ENCODE peak calls at places on chromosomes 7 and 10, in five cellular contexts. F is body of pancreas, H is gastrocnemius medialis, K is H1, D is GM12878. X is an unnamed sample.

GRCh38 chr7:87140271-87140748 is 11.9 kb upstream of the DMTF1 start:
- DNase-seq in F (no peak), H (no peak), K (no peak), D (no peak), X (no peak)

GRCh38 chr7:34138483-34138882 is 233.1 kb downstream of the BMPER start:
- DNase-seq in K (no peak), D (no peak), F (no peak), H (no peak), X (no peak)

GRCh38 chr10:63318491-63318890 is 147.3 kb downstream of the JMJD1C start:
- DNase-seq in K (no peak), D (no peak), H (no peak), F (no peak), X (no peak)

GRCh38 chr10:17527530-17528146 is 73.2 kb upstream of the ST8SIA6 start:
- DNase-seq in F (no peak), K (no peak), D (no peak), H (no peak), X (no peak)

GRCh38 chr10:35398355-35398754 is 62.0 kb downstream of the CCNY start:
- DNase-seq in D (no peak), H (no peak), K (no peak), F (no peak), X (no peak)

GRCh38 chr7:4681922-4682620 is at the start of gene FOXK1:
- DNase-seq in D (no peak), F (peak), H (peak), K (peak), X (peak)

GRCh38 chr10:99870051-99870730 is 87.8 kb downstream of the ABCC2 start:
- DNase-seq in D (no peak), K (no peak), H (no peak), F (no peak), X (no peak)

GRCh38 chr7:3404490-3404889 is 103.4 kb downstream of the SDK1 start:
- DNase-seq in H (no peak), D (no peak), K (no peak), F (no peak), X (no peak)

GRCh38 chr7:11570922-11571550 is 261.0 kb downstream of the THSD7A start:
- DNase-seq in D (no peak), K (no peak), F (no peak), H (no peak), X (no peak)

GRCh38 chr10:19904202-19904661 is 88.0 kb downstream of the PLXDC2 start:
- DNase-seq in K (no peak), F (no peak), H (no peak), D (peak), X (no peak)

GRCh38 chr7:98400538-98401427 is at the start of gene BAIAP2L1:
- DNase-seq in K (peak), D (peak), F (peak), H (peak), X (peak)

GRCh38 chr7:128201067-128201689 is 39.9 kb upstream of the LEP start:
- DNase-seq in D (no peak), K (peak), F (peak), H (no peak), X (no peak)

GRCh38 chr7:2918406-2918805 is 74.3 kb upstream of the GNA12 start:
- DNase-seq in F (no peak), K (no peak), H (no peak), D (no peak), X (no peak)

GRCh38 chr7:137462847-137463246 is 119.3 kb upstream of the PTN start:
- DNase-seq in F (no peak), H (no peak), D (no peak), K (no peak), X (no peak)

GRCh38 chr7:151009340-151010001 is 14.8 kb downstream of the ATG9B start:
- DNase-seq in K (peak), H (no peak), D (no peak), F (no peak), X (no peak)

GRCh38 chr7:151011097-151011409 is 13.2 kb downstream of the ATG9B start:
- DNase-seq in K (no peak), D (no peak), F (no peak), H (no peak), X (no peak)

GRCh38 chr7:151010002-151010306 is 14.3 kb downstream of the ATG9B start:
- DNase-seq in D (no peak), H (no peak), K (no peak), F (no peak), X (no peak)

GRCh38 chr7:151012031-151012692 is 12.1 kb downstream of the ATG9B start:
- DNase-seq in H (no peak), F (no peak), D (no peak), K (no peak), X (no peak)

DNA sequence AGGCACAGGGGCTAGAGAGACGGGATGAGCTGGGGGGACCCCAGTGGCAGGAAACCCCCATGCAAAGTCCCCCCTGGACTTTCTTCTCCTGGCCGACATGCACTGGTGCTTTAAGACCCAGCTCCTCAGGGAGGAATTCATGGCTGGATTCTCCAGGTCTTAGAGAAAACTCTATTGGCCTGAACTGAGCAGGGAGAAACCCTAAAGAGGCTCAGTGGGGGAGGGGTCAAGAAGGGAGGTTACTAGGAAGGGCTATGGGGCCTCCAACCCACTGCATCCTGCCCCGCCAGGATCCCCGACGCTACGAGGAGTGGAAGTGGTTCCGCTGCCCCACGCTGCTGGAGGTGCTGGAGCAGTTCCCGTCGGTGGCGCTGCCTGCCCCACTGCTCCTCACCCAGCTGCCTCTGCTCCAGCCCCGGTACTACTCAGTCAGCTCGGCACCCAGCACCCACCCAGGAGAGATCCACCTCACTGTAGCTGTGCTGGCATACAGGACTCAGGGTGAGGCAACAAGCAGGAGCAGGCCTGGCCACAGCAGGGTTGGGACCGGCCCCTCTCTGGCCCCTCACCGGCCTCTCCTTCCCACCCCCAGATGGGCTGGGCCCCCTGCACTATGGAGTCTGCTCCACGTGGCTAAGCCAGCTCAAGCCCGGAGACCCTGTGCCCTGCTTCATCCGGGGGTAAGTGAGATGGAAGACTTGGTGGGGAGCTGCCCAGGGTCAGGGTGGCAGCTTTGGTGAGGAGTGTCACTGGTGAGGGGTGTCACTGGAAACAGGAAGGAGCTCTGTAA is 13.8 kb downstream of the ATG9B start:
- DNase-seq in K (no peak), D (no peak), H (no peak), F (no peak), X (no peak)
- TF ChIP-seq POLR2A in K (no peak), D (no peak), H (no peak), F (no peak), X (peak)

GRCh38 chr7:153408360-153409335 is 643.5 kb upstream of the DPP6 start:
- DNase-seq in K (no peak), F (no peak), D (no peak), H (no peak), X (no peak)

GRCh38 chr7:153413199-153413539 is 639.0 kb upstream of the DPP6 start:
- DNase-seq in H (no peak), D (no peak), K (no peak), F (no peak), X (no peak)

GRCh38 chr7:153415632-153416031 is 636.6 kb upstream of the DPP6 start:
- DNase-seq in H (no peak), F (no peak), D (no peak), K (no peak), X (no peak)

GRCh38 chr7:153414288-153414629 is 637.9 kb upstream of the DPP6 start:
- DNase-seq in K (no peak), H (no peak), F (no peak), D (no peak), X (no peak)

DNA sequence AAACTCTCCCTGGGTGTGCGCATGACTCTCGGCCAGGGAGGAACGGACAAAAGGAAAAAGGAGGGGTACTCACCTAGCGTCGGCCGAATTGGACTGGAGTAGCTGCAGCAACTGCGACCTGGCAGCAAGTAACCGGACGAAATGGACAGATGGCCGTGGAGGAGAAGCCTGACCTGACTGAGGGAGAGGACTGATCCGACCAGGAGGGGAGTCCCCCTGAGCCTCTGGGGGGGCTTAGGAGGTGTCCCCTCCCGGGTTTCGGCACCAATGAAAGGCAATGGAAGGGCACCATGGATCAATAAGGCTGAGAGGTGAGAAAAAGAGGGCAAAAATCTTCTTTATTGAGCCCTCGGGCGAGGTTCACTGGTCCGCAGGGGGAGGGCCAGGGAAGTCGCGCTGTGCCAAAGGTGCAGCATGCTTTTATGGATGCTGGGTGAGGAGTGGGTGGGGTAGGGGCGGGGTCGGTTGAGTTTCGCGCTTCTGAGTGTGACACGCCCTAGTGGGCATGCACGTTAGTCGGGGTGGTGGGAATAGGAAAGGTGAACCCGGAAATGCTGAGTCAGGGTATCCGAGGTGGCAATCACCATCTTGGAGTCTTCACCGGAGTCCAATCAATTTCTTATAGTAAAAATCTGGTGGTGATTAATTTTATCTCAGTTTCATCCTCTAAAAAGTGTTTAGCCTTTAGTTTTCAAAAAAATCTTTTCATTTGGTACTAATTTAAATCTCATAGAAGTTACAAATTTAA is 638.5 kb upstream of the DPP6 start:
- DNase-seq in H (no peak), D (no peak), K (no peak), F (no peak), X (no peak)
- TF ChIP-seq POLR2A in H (no peak), D (no peak), K (no peak), F (no peak), X (no peak)

DNA sequence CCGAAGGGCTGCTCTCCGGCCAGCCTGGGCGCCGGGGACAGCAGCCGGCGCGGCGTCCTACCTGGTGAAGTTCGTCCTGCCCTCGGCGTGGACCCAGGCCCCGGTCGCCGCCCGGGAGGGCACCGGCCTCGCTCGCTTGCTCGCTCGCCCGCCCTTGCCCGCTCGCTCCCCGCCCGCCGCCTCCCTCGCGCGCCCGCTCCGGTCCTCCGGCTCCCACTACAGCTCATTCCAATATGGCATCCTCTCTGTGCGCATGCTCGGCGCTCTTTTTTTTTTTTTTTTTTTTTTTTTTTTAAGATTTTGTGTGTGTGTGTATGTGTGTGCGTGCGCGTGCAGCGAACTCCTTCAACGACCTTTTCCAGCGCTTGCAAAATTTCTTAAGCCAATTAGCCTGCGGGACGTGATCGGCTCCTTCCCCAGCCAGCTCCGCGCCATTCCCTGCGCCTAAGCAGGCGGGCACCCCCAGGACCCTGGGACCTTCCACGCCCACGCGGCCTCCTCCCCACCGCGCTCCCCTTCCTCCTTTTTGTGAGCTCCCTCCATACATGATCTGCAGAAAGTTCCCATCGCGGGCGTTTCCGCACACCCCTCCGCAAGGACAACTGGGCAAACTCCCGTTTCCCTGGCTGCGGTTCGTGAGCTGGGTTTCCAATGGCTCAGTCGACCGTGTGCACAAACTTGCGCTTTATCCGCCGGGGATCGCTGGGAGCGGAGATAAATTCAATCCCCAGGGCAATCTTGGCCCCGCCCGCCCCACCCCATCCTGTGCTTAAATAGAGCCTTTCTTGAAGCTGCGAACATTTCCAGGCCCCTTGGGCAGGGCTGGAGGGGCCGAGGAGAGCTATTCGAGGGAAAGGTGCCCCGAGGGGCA is at the start of gene SFMBT2:
- DNase-seq in K (peak), D (no peak), H (no peak), F (peak), X (peak)
- TF ChIP-seq POLR2A in K (peak), D (no peak), H (peak), F (no peak), X (peak)

GRCh38 chr10:122449153-122449552 is 5.3 kb upstream of the ARMS2 start:
- DNase-seq in H (no peak), D (no peak), F (no peak), K (no peak), X (no peak)
- TF ChIP-seq POLR2A in H (no peak), D (no peak), F (no peak), K (no peak), X (no peak)

DNA sequence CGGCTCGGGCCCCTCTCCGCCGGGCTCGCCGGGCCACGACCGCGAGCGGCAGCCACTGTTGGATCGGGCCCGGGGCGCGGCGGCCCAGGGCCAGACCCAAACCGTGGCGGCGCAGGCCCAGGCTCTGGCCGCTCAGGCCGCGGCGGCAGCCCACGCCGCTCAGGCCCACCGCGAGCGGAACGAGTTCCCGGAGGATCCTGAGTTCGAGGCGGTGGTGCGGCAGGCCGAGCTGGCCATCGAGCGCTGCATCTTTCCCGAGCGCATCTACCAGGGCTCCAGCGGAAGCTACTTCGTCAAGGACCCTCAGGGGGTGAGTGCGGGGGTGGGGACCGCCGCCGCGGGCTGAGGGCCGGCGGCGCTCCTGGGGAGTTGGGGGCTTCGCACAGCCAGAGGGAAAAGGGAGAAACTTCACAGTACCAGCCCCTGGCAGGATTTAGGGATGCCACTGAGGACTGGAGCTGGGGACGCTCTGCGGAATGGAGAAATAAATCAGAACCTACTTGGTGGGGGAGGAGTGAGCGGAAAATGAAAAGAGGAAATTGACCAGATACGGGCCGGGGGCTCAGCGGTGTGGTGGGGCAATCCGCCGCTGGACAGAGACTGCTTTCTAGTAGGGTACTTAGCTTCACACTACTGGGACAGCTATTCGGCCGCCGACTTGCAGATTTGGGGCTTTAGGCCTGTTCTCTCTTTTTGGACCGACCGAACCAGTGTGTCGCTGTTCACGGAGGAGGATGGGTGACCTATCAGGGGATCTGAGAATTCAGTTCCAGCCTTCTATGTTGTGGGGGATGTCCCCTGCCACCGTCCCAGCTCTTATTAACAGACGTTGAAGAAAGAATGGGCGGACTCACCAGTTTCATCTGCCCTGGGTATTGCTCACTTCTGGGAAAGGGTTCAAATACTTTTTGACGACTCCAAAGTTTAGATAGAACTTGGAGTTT is 669 bp downstream of the PI4K2A start:
- DNase-seq in K (peak), D (no peak), F (peak), H (peak), X (peak)
- TF ChIP-seq POLR2A in K (no peak), D (peak), F (peak), H (peak), X (no peak)

GRCh38 chr7:16889305-16889704 is 7.5 kb upstream of the AGR3 start:
- DNase-seq in H (no peak), D (no peak), F (no peak), K (no peak), X (no peak)

GRCh38 chr7:16880469-16881034 is 1.2 kb downstream of the AGR3 start:
- DNase-seq in K (no peak), H (no peak), D (no peak), F (no peak), X (no peak)

GRCh38 chr7:16881809-16882208 is at the start of gene AGR3:
- DNase-seq in F (peak), K (no peak), D (no peak), H (no peak), X (no peak)

GRCh38 chr7:16883918-16884317 is 2.1 kb upstream of the AGR3 start:
- DNase-seq in H (no peak), F (no peak), D (no peak), K (no peak), X (no peak)
- TF ChIP-seq POLR2A in H (no peak), F (no peak), D (no peak), K (no peak), X (no peak)

X was measured in H54.